ENCODE peak calls at places on chromosome X, in eight cellular contexts. E, X, L, T, M, C, Z and J are unnamed samples.

GRCh38 chrX:74492720-74493201 is 71.5 kb downstream of the SLC16A2 start:
- DNase-seq in Z (no peak), L (no peak), T (no peak), E (peak), M (no peak), C (no peak), X (no peak), J (no peak)

GRCh38 chrX:112147206-112147605 is 64.6 kb upstream of the TRPC5 start:
- DNase-seq in X (no peak), C (peak), T (no peak), Z (no peak), E (peak), M (no peak), L (no peak), J (no peak)

GRCh38 chrX:42109428-42109827 is 186.1 kb upstream of the CASK start:
- DNase-seq in X (no peak), T (no peak), Z (no peak), L (no peak), E (no peak), M (no peak), C (no peak), J (no peak)

GRCh38 chrX:34528081-34528480 is 129.0 kb downstream of the TMEM47 start:
- DNase-seq in L (no peak), C (no peak), Z (no peak), T (no peak), X (no peak), M (no peak), E (peak), J (no peak)

GRCh38 chrX:133953078-133953477 is 32.3 kb downstream of the GPC3 start:
- DNase-seq in M (no peak), T (no peak), X (no peak), C (no peak), E (no peak), L (no peak), Z (no peak), J (no peak)

GRCh38 chrX:129596077-129596476 is 56.0 kb downstream of the OCRL start:
- DNase-seq in C (no peak), L (no peak), E (no peak), Z (no peak), X (no peak), M (no peak), T (no peak), J (no peak)

GRCh38 chrX:7689791-7690412 is 153.1 kb upstream of the VCX start:
- DNase-seq in E (no peak), X (no peak), C (no peak), Z (no peak), M (no peak), L (no peak), T (no peak), J (no peak)

GRCh38 chrX:66074920-66075879 is 35.3 kb upstream of the VSIG4 start:
- DNase-seq in M (no peak), C (no peak), T (no peak), L (no peak), X (peak), Z (peak), E (peak), J (no peak)

GRCh38 chrX:12949205-12949926 is 25.5 kb upstream of the TMSB4X start:
- DNase-seq in X (no peak), L (no peak), Z (no peak), M (peak), C (no peak), T (no peak), E (no peak), J (no peak)

GRCh38 chrX:68652327-68652930 is 5.0 kb downstream of the STARD8 start:
- DNase-seq in E (no peak), C (no peak), L (no peak), T (no peak), M (no peak), X (no peak), Z (no peak), J (no peak)

GRCh38 chrX:65932173-65933084 is 107.5 kb downstream of the VSIG4 start:
- DNase-seq in M (no peak), L (no peak), Z (peak), C (peak), X (no peak), T (no peak), E (peak), J (no peak)

GRCh38 chrX:54473993-54474859 is 21.8 kb downstream of the FGD1 start:
- DNase-seq in X (no peak), Z (no peak), L (no peak), E (peak), C (no peak), M (no peak), T (no peak), J (no peak)

GRCh38 chrX:135396109-135396508 is 25.6 kb upstream of the SMIM10L2A start:
- DNase-seq in L (no peak), C (no peak), M (peak), X (no peak), Z (no peak), E (peak), T (no peak), J (no peak)

GRCh38 chrX:155535866-155536265 is 76.9 kb downstream of the TMLHE start:
- DNase-seq in X (no peak), Z (no peak), T (no peak), E (peak), M (no peak), L (no peak), C (no peak), J (no peak)

GRCh38 chrX:18674417-18674787 is 2.5 kb upstream of the RS1 start:
- DNase-seq in Z (no peak), C (peak), M (no peak), L (no peak), E (no peak), T (no peak), X (peak), J (no peak)

GRCh38 chrX:110588164-110588563 is 207.5 kb downstream of the CHRDL1 start:
- DNase-seq in E (no peak), L (no peak), M (no peak), C (no peak), T (no peak), X (no peak), Z (peak), J (no peak)